ENCODE peak calls at places on chromosomes 2 and 18, in five cellular contexts. One of them, this sample, is unnamed. For H3K36me3, the result is how much of the 10 kb centered on the place peaks cover.

GRCh38 chr2:37348155-37348554 is 3.7 kb downstream of the QPCT start:
- DNase-seq in HepG2: no peak
- DNase-seq in suprapubic skin: no peak
- DNase-seq in ovary: no peak
- DNase-seq in sigmoid colon: no peak
- DNase-seq in this sample: no peak

GRCh38 chr2:235047171-235048160 is 95.6 kb downstream of the SH3BP4 start:
- DNase-seq in HepG2: no peak
- DNase-seq in suprapubic skin: peak
- DNase-seq in ovary: no peak
- DNase-seq in sigmoid colon: no peak
- DNase-seq in this sample: no peak

GRCh38 chr2:66344087-66344663 is 90.8 kb upstream of the MEIS1 start:
- DNase-seq in ovary: no peak
- DNase-seq in HepG2: no peak
- DNase-seq in sigmoid colon: no peak
- DNase-seq in suprapubic skin: no peak
- DNase-seq in this sample: no peak

GRCh38 chr2:53633441-53633840 is 134.2 kb upstream of the CHAC2 start:
- DNase-seq in sigmoid colon: no peak
- DNase-seq in ovary: no peak
- DNase-seq in HepG2: peak
- DNase-seq in suprapubic skin: no peak
- DNase-seq in this sample: no peak

GRCh38 chr2:239155806-239156480 is 244.9 kb downstream of the HDAC4 start:
- DNase-seq in ovary: no peak
- DNase-seq in suprapubic skin: peak
- DNase-seq in HepG2: no peak
- DNase-seq in sigmoid colon: peak
- DNase-seq in this sample: peak

GRCh38 chr18:22558945-22559385 is 141.2 kb upstream of the CTAGE1 start:
- DNase-seq in HepG2: peak
- DNase-seq in ovary: peak
- DNase-seq in sigmoid colon: peak
- DNase-seq in suprapubic skin: no peak
- DNase-seq in this sample: peak

GRCh38 chr2:36481709-36482108 is 116.3 kb downstream of the FEZ2 start:
- DNase-seq in ovary: no peak
- DNase-seq in HepG2: no peak
- DNase-seq in sigmoid colon: no peak
- DNase-seq in suprapubic skin: no peak
- DNase-seq in this sample: no peak

GRCh38 chr2:133315280-133315679 is 253.0 kb downstream of the NCKAP5 start:
- DNase-seq in ovary: no peak
- DNase-seq in suprapubic skin: no peak
- DNase-seq in HepG2: no peak
- DNase-seq in sigmoid colon: no peak
- DNase-seq in this sample: no peak

GRCh38 chr2:45851576-45852304 is 200.3 kb downstream of the PRKCE start:
- DNase-seq in ovary: no peak
- DNase-seq in suprapubic skin: no peak
- DNase-seq in HepG2: no peak
- DNase-seq in sigmoid colon: no peak
- DNase-seq in this sample: no peak

GRCh38 chr2:26216587-26216986 is 27.8 kb downstream of the HADHA start:
- DNase-seq in HepG2: no peak
- DNase-seq in sigmoid colon: no peak
- DNase-seq in ovary: no peak
- DNase-seq in suprapubic skin: no peak
- DNase-seq in this sample: no peak
- H3K36me3 ChIP-seq in HepG2: half or more
- H3K36me3 ChIP-seq in sigmoid colon: half or more
- H3K36me3 ChIP-seq in ovary: under half
- H3K36me3 ChIP-seq in suprapubic skin: half or more
- H3K36me3 ChIP-seq in this sample: half or more

GRCh38 chr2:237677951-237678481 is 50.6 kb downstream of the LRRFIP1 start:
- DNase-seq in sigmoid colon: peak
- DNase-seq in ovary: no peak
- DNase-seq in HepG2: peak
- DNase-seq in suprapubic skin: peak
- DNase-seq in this sample: no peak
- TF ChIP-seq EP300 in sigmoid colon: no peak
- TF ChIP-seq EP300 in ovary: peak
- TF ChIP-seq EP300 in HepG2: no peak
- TF ChIP-seq EP300 in suprapubic skin: no peak
- TF ChIP-seq EP300 in this sample: no peak

GRCh38 chr2:215359576-215359922 is 47.7 kb downstream of the ATIC start:
- DNase-seq in HepG2: no peak
- DNase-seq in ovary: no peak
- DNase-seq in sigmoid colon: no peak
- DNase-seq in suprapubic skin: no peak
- DNase-seq in this sample: no peak
- H3K36me3 ChIP-seq in HepG2: under half
- H3K36me3 ChIP-seq in ovary: under half
- H3K36me3 ChIP-seq in sigmoid colon: half or more
- H3K36me3 ChIP-seq in suprapubic skin: under half
- H3K36me3 ChIP-seq in this sample: under half

GRCh38 chr2:104868081-104868806 is 14.3 kb downstream of the POU3F3 start:
- DNase-seq in suprapubic skin: no peak
- DNase-seq in HepG2: no peak
- DNase-seq in sigmoid colon: no peak
- DNase-seq in ovary: no peak
- DNase-seq in this sample: no peak

GRCh38 chr2:104872866-104873688 is 19.2 kb downstream of the POU3F3 start:
- DNase-seq in suprapubic skin: no peak
- DNase-seq in ovary: no peak
- DNase-seq in sigmoid colon: peak
- DNase-seq in HepG2: peak
- DNase-seq in this sample: peak

GRCh38 chr2:104871566-104872033 is 17.7 kb downstream of the POU3F3 start:
- DNase-seq in sigmoid colon: no peak
- DNase-seq in ovary: no peak
- DNase-seq in suprapubic skin: no peak
- DNase-seq in HepG2: no peak
- DNase-seq in this sample: no peak

GRCh38 chr2:104872034-104872865 is 18.3 kb downstream of the POU3F3 start:
- DNase-seq in ovary: no peak
- DNase-seq in suprapubic skin: no peak
- DNase-seq in HepG2: no peak
- DNase-seq in sigmoid colon: no peak
- DNase-seq in this sample: no peak

DNA sequence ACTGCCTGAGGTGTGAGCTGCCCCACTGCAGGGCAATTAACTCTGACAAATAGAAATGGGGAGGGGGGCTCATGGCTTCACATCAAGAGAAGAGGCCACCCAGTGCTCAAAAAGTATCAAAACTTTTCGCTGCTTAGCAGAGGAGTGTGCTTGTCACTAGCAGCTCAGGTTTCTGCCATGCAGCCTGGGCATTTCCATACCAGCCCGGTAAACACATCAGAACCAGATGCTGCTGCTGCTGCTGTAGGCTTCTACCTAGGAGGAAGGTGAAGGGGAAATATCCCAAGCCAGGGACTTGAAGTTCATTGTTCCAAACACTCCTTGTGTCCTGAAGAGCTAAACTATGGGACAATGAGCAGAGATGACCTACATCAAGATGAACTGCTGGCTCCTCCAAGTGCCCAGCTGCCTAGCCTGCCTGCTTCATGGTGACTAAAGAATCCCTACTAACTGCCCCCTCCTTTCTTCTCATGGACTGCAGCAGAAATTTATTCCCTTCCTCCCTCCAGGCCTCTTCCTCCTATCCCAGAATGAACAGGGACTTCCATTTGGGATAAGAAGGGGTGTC is 16.4 kb downstream of the POU3F3 start:
- DNase-seq in ovary: no peak
- DNase-seq in sigmoid colon: no peak
- DNase-seq in suprapubic skin: no peak
- DNase-seq in HepG2: no peak
- DNase-seq in this sample: no peak
- TF ChIP-seq EP300 in ovary: no peak
- TF ChIP-seq EP300 in sigmoid colon: no peak
- TF ChIP-seq EP300 in suprapubic skin: no peak
- TF ChIP-seq EP300 in HepG2: no peak
- TF ChIP-seq EP300 in this sample: no peak

GRCh38 chr2:74371421-74371820 is 8.7 kb downstream of the DCTN1 start:
- DNase-seq in sigmoid colon: no peak
- DNase-seq in ovary: no peak
- DNase-seq in HepG2: no peak
- DNase-seq in suprapubic skin: no peak
- DNase-seq in this sample: no peak

GRCh38 chr2:74367789-74368188 is 12.3 kb downstream of the DCTN1 start:
- DNase-seq in ovary: no peak
- DNase-seq in suprapubic skin: no peak
- DNase-seq in HepG2: no peak
- DNase-seq in sigmoid colon: peak
- DNase-seq in this sample: no peak

GRCh38 chr2:74369976-74370375 is 10.1 kb downstream of the DCTN1 start:
- DNase-seq in ovary: no peak
- DNase-seq in sigmoid colon: no peak
- DNase-seq in HepG2: no peak
- DNase-seq in suprapubic skin: no peak
- DNase-seq in this sample: no peak

GRCh38 chr2:74366036-74366435 is 14.1 kb downstream of the DCTN1 start:
- DNase-seq in ovary: no peak
- DNase-seq in sigmoid colon: no peak
- DNase-seq in suprapubic skin: no peak
- DNase-seq in HepG2: no peak
- DNase-seq in this sample: no peak

DNA sequence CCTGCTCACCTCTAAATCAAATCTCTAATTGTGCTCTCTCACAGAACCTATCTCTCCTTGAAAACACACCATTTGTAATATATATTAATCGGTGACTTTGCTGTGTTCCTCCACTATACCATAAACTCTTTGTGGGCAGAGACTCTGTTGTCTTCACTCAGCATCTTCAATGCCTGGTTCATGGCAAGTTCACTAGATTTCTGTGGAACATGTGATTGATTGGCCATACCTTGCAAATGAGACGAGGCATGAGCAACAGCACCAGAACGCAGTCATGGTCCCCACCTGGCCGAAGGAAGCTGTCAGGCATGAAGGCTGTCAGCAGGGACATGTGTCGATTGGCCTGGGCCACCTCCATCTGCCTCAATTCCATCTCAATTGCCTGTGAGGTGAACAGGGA is 11.6 kb downstream of the DCTN1 start:
- DNase-seq in sigmoid colon: no peak
- DNase-seq in ovary: no peak
- DNase-seq in suprapubic skin: no peak
- DNase-seq in HepG2: no peak
- DNase-seq in this sample: no peak
- H3K36me3 ChIP-seq in sigmoid colon: half or more
- H3K36me3 ChIP-seq in ovary: under half
- H3K36me3 ChIP-seq in suprapubic skin: half or more
- H3K36me3 ChIP-seq in HepG2: half or more
- H3K36me3 ChIP-seq in this sample: half or more

This sample was measured in stomach.